ENCODE peak calls at places on chromosomes 13 and 19, in four cellular contexts. One of them, this sample, is unnamed.

GRCh38 chr19:45782820-45783785 is 813 bp upstream of the DMPK start:
- DNase-seq in CD8-positive, alpha-beta memory T cell: no peak
- DNase-seq in upper lobe of left lung: no peak
- DNase-seq in H9: peak; percentile 36
- DNase-seq in this sample: no peak

GRCh38 chr13:48647625-48648024 is 6.1 kb upstream of the CYSLTR2 start:
- DNase-seq in CD8-positive, alpha-beta memory T cell: no peak
- DNase-seq in upper lobe of left lung: no peak
- DNase-seq in H9: no peak
- DNase-seq in this sample: no peak

GRCh38 chr19:41309225-41310030 is 544 bp upstream of the CCDC97 start:
- DNase-seq in H9: no peak
- DNase-seq in CD8-positive, alpha-beta memory T cell: no peak
- DNase-seq in upper lobe of left lung: no peak
- DNase-seq in this sample: peak; percentile 9

GRCh38 chr13:40148103-40148502 is 492.6 kb downstream of the COG6 start:
- DNase-seq in CD8-positive, alpha-beta memory T cell: no peak
- DNase-seq in H9: no peak
- DNase-seq in upper lobe of left lung: no peak
- DNase-seq in this sample: no peak

GRCh38 chr19:58182989-58183821 is at the start of gene ZNF274:
- DNase-seq in CD8-positive, alpha-beta memory T cell: peak; percentile 90
- DNase-seq in H9: peak; percentile 96
- DNase-seq in upper lobe of left lung: peak; percentile 99
- DNase-seq in this sample: peak; percentile 90

GRCh38 chr19:45901432-45901903 is 945 bp downstream of the MYPOP start:
- DNase-seq in H9: peak; percentile 32
- DNase-seq in CD8-positive, alpha-beta memory T cell: peak; percentile 13
- DNase-seq in upper lobe of left lung: peak; percentile 88
- DNase-seq in this sample: no peak

GRCh38 chr19:52748336-52748950 is 13.6 kb upstream of the ZNF611 start:
- DNase-seq in CD8-positive, alpha-beta memory T cell: no peak
- DNase-seq in H9: no peak
- DNase-seq in upper lobe of left lung: no peak
- DNase-seq in this sample: no peak

GRCh38 chr19:47005873-47006272 is 13.8 kb upstream of the NPAS1 start:
- DNase-seq in upper lobe of left lung: no peak
- DNase-seq in H9: peak; percentile 50
- DNase-seq in CD8-positive, alpha-beta memory T cell: no peak
- DNase-seq in this sample: no peak

GRCh38 chr13:37769078-37769477 is 100.5 kb downstream of the TRPC4 start:
- DNase-seq in H9: no peak
- DNase-seq in CD8-positive, alpha-beta memory T cell: no peak
- DNase-seq in upper lobe of left lung: no peak
- DNase-seq in this sample: no peak

GRCh38 chr13:97849305-97849704 is 104.2 kb upstream of the IPO5 start:
- DNase-seq in upper lobe of left lung: no peak
- DNase-seq in H9: no peak
- DNase-seq in CD8-positive, alpha-beta memory T cell: no peak
- DNase-seq in this sample: no peak

GRCh38 chr19:49119411-49120324 is at the start of gene PPFIA3:
- DNase-seq in CD8-positive, alpha-beta memory T cell: peak; percentile 16
- DNase-seq in upper lobe of left lung: peak; percentile 94
- DNase-seq in H9: peak; percentile 69
- DNase-seq in this sample: no peak

GRCh38 chr19:22426901-22427300 is 4.8 kb upstream of the ZNF98 start:
- DNase-seq in CD8-positive, alpha-beta memory T cell: no peak
- DNase-seq in upper lobe of left lung: no peak
- DNase-seq in H9: no peak
- DNase-seq in this sample: no peak

GRCh38 chr19:22427587-22428298 is 5.6 kb upstream of the ZNF98 start:
- DNase-seq in H9: no peak
- DNase-seq in CD8-positive, alpha-beta memory T cell: no peak
- DNase-seq in upper lobe of left lung: peak; percentile 63
- DNase-seq in this sample: no peak

DNA sequence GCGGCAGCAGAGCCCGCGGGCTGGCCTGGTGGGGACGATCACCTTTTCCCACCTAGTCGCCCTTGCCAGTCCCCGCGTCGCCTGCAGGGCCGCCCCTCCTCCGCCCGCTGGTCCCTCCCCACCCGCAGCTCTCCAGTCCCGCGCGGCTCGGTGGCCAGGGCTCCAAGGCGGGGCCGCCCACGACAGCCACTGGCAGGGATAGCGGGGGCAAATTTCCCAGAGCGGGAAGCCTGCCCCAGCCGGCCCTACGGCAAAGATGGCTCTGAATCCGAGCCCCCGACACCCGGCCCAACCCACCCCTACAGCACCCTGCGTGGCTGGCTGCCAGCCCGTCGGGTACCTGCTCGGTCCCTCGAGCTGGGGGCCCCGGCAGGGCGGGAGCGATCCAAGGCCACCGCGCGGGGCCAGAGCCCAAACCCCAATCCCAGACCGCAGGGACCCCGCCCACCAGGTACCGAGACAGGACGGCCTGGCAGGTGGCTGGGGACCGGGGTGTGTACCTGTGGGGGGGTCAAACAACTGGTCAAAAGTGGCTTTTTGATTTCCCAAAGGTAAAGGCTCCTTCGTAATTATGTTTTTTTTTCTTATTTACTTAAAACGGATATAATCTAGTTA is 6.3 kb upstream of the ZNF98 start:
- DNase-seq in H9: no peak
- DNase-seq in CD8-positive, alpha-beta memory T cell: no peak
- DNase-seq in upper lobe of left lung: peak; percentile 70
- DNase-seq in this sample: no peak
- H3K9me3 ChIP-seq in H9: peaks cover 83% of the 10 kb centered on the region
- H3K9me3 ChIP-seq in CD8-positive, alpha-beta memory T cell: no peaks in the 10 kb centered on the region
- H3K9me3 ChIP-seq in upper lobe of left lung: peaks cover 65% of the 10 kb centered on the region
- H3K9me3 ChIP-seq in this sample: peaks cover 35% of the 10 kb centered on the region

DNA sequence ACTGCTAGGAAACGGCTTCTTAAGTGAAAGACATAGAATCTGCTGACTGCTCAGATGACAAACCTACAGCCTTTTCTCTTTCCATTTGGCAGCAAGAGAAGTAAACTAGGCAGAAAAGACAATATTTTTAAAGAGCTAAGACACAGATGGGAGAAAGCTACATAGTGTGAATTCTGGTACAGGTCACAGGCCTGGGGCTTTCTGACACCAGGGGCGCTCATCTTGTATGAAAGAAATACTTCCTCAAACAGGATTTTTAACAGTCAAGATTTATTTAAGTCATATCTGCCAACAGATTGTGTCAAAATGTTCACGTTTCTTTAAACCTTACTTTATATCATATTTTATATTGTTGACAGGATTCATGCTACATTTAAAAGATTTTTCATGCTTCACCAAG is 78.4 kb downstream of the MIPEP start:
- DNase-seq in CD8-positive, alpha-beta memory T cell: no peak
- DNase-seq in H9: no peak
- DNase-seq in upper lobe of left lung: no peak
- DNase-seq in this sample: no peak
- H3K27me3 ChIP-seq in CD8-positive, alpha-beta memory T cell: no peaks in the 10 kb centered on the region
- H3K27me3 ChIP-seq in H9: no peaks in the 10 kb centered on the region
- H3K27me3 ChIP-seq in upper lobe of left lung: no peaks in the 10 kb centered on the region
- H3K27me3 ChIP-seq in this sample: no peaks in the 10 kb centered on the region

GRCh38 chr19:30360378-30361106 is 11.6 kb upstream of the ZNF536 start:
- DNase-seq in CD8-positive, alpha-beta memory T cell: no peak
- DNase-seq in H9: no peak
- DNase-seq in upper lobe of left lung: no peak
- DNase-seq in this sample: no peak

GRCh38 chr19:30361107-30361447 is 11.1 kb upstream of the ZNF536 start:
- DNase-seq in CD8-positive, alpha-beta memory T cell: no peak
- DNase-seq in H9: no peak
- DNase-seq in upper lobe of left lung: no peak
- DNase-seq in this sample: no peak

GRCh38 chr19:30361721-30362120 is 10.5 kb upstream of the ZNF536 start:
- DNase-seq in upper lobe of left lung: no peak
- DNase-seq in H9: no peak
- DNase-seq in CD8-positive, alpha-beta memory T cell: no peak
- DNase-seq in this sample: no peak

GRCh38 chr19:30363073-30363472 is 9.1 kb upstream of the ZNF536 start:
- DNase-seq in H9: no peak
- DNase-seq in upper lobe of left lung: no peak
- DNase-seq in CD8-positive, alpha-beta memory T cell: no peak
- DNase-seq in this sample: no peak

GRCh38 chr19:30362156-30362754 is 9.9 kb upstream of the ZNF536 start:
- DNase-seq in CD8-positive, alpha-beta memory T cell: no peak
- DNase-seq in H9: no peak
- DNase-seq in upper lobe of left lung: no peak
- DNase-seq in this sample: no peak
- H3K9me3 ChIP-seq in CD8-positive, alpha-beta memory T cell: no peaks in the 10 kb centered on the region
- H3K9me3 ChIP-seq in H9: no peaks in the 10 kb centered on the region
- H3K9me3 ChIP-seq in upper lobe of left lung: no peaks in the 10 kb centered on the region
- H3K9me3 ChIP-seq in this sample: no peaks in the 10 kb centered on the region

DNA sequence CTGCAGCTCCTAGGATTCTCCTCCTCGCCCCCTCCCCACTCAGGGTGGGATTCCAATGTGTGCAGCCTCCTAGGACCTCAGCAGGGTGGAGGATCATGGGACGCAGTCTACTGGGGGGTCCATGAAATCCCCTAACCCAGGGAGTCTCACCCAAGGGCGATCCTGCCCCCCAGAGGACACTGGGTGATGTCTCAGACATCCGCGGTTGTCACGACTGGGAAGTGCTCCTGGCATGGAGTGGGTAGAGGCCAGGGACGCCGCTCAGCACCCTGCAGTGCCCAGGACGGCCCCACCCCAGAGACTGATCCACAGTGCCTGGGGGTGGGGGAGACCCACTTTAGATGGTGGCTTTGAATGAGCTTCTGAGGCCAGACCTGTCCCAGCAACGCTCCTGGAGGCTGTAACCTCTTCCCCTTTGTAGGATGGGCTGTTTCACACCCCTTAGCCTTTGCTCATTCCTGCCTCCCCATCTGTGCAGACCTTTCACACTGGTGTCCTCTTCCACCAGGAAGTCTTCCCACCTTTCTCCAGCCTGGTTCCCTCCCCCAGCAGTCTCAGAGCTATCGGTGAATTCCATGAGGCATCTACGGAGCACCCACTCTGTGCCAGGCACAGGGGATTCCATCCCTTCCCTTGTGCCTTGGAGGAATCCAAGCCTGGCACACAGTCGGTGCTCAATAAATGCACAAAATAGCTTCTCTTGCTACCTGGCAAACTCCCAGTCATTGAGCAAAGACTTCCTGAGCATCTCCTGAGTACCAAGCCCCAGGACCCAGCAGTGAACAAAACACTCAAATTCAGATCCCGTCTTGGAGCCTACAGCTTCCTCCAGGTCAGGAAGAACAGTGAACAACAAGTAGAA is 10.5 kb downstream of the SMIM24 start:
- DNase-seq in upper lobe of left lung: no peak
- DNase-seq in CD8-positive, alpha-beta memory T cell: no peak
- DNase-seq in H9: no peak
- DNase-seq in this sample: no peak
- H3K27me3 ChIP-seq in upper lobe of left lung: no peaks in the 10 kb centered on the region
- H3K27me3 ChIP-seq in CD8-positive, alpha-beta memory T cell: no peaks in the 10 kb centered on the region
- H3K27me3 ChIP-seq in H9: peaks cover 6% of the 10 kb centered on the region
- H3K27me3 ChIP-seq in this sample: no peaks in the 10 kb centered on the region

GRCh38 chr19:56900573-56901097 is 60.1 kb upstream of the PEG3 start:
- DNase-seq in CD8-positive, alpha-beta memory T cell: no peak
- DNase-seq in H9: no peak
- DNase-seq in upper lobe of left lung: no peak
- DNase-seq in this sample: no peak

GRCh38 chr19:56899943-56900342 is 59.4 kb upstream of the PEG3 start:
- DNase-seq in H9: no peak
- DNase-seq in CD8-positive, alpha-beta memory T cell: no peak
- DNase-seq in upper lobe of left lung: no peak
- DNase-seq in this sample: no peak

GRCh38 chr19:56896041-56896440 is 55.5 kb upstream of the PEG3 start:
- DNase-seq in upper lobe of left lung: no peak
- DNase-seq in CD8-positive, alpha-beta memory T cell: no peak
- DNase-seq in H9: no peak
- DNase-seq in this sample: no peak
- H3K9me3 ChIP-seq in upper lobe of left lung: peaks cover 4% of the 10 kb centered on the region
- H3K9me3 ChIP-seq in CD8-positive, alpha-beta memory T cell: no peaks in the 10 kb centered on the region
- H3K9me3 ChIP-seq in H9: peaks cover 92% of the 10 kb centered on the region
- H3K9me3 ChIP-seq in this sample: peaks cover 13% of the 10 kb centered on the region

This sample was measured in CD4-positive, alpha-beta T cell.